ENCODE peak calls at places on chromosomes 12 and 14, in eight cellular contexts. C is WTC11, O is heart left ventricle, U is HFF-Myc, K is A549, S is H9, I is IMR-90, L is AG09319. E is an unnamed sample.

GRCh38 chr12:111409403-111410228 is 3.9 kb downstream of the SH2B3 start:
- DNase-seq in K (no peak), L (no peak), C (no peak), U (no peak), O (peak; percentile 90), S (peak; percentile 63), I (peak; percentile 67), E (peak; percentile 53)

GRCh38 chr14:54637829-54638446 is 71.0 kb downstream of the SAMD4A start:
- DNase-seq in U (no peak), I (peak; percentile 92), L (no peak), K (peak; percentile 24), O (no peak), S (no peak), C (no peak), E (peak; percentile 58)

GRCh38 chr12:101877816-101878811 is 734 bp downstream of the DRAM1 start:
- DNase-seq in I (no peak), U (no peak), C (no peak), O (peak; percentile 32), S (peak; percentile 61), L (no peak), K (peak; percentile 45), E (peak; percentile 42)

GRCh38 chr12:65524666-65525065 is 246.2 kb downstream of the MSRB3 start:
- DNase-seq in C (no peak), S (no peak), U (peak; percentile 88), K (no peak), L (peak; percentile 69), I (peak; percentile 89), O (no peak), E (peak; percentile 48)

GRCh38 chr12:51589557-51590176 is 1.4 kb upstream of the SCN8A start:
- DNase-seq in L (no peak), S (no peak), C (no peak), O (no peak), K (no peak), U (no peak), I (no peak), E (no peak)

GRCh38 chr12:24848941-24849477 is 99.9 kb downstream of the BCAT1 start:
- DNase-seq in L (no peak), C (no peak), U (no peak), I (no peak), O (no peak), K (no peak), S (no peak), E (no peak)

GRCh38 chr12:3315201-3315661 is 175.8 kb upstream of the PRMT8 start:
- DNase-seq in L (peak; percentile 40), O (peak; percentile 73), C (no peak), S (no peak), U (no peak), K (no peak), I (peak; percentile 81), E (peak; percentile 53)

GRCh38 chr12:120228041-120228290 is 27.1 kb upstream of the RPLP0 start:
- DNase-seq in C (no peak), S (no peak), I (no peak), O (no peak), L (no peak), U (no peak), K (no peak), E (no peak)

GRCh38 chr12:118334939-118335567 is 37.7 kb downstream of the TAOK3 start:
- DNase-seq in S (no peak), K (no peak), U (no peak), I (no peak), O (no peak), C (no peak), L (no peak), E (peak; percentile 23)

GRCh38 chr14:89678715-89679220 is 261.7 kb upstream of the FOXN3 start:
- DNase-seq in L (no peak), U (no peak), C (no peak), S (no peak), K (no peak), O (no peak), I (no peak), E (no peak)

GRCh38 chr12:110741371-110741770 is 1.3 kb downstream of the PPP1CC start:
- DNase-seq in S (no peak), U (no peak), L (no peak), I (no peak), K (no peak), O (no peak), C (no peak), E (peak; percentile 20)

GRCh38 chr14:86462193-86462592 is 932.2 kb downstream of the FLRT2 start:
- DNase-seq in I (peak; percentile 30), C (peak; percentile 21), U (peak; percentile 9), S (peak; percentile 43), K (peak; percentile 11), O (no peak), L (no peak), E (peak; percentile 52)

GRCh38 chr12:18141583-18141982 is 51.6 kb upstream of the RERGL start:
- DNase-seq in C (no peak), S (no peak), I (no peak), U (no peak), K (no peak), L (no peak), O (no peak), E (peak; percentile 90)

GRCh38 chr12:75389061-75389460 is 1.8 kb upstream of the GLIPR1L2 start:
- DNase-seq in C (no peak), S (no peak), O (no peak), L (no peak), K (peak; percentile 16), I (peak; percentile 40), U (peak; percentile 12), E (peak; percentile 31)

GRCh38 chr14:69685217-69685616 is 73.8 kb downstream of the SUSD6 start:
- DNase-seq in S (no peak), O (no peak), L (no peak), U (no peak), K (no peak), C (no peak), I (peak; percentile 84), E (peak; percentile 93)

GRCh38 chr12:96258451-96258933 is 64.3 kb downstream of the ELK3 start:
- DNase-seq in I (peak; percentile 53), K (no peak), C (no peak), O (peak; percentile 80), S (no peak), U (no peak), L (no peak), E (peak; percentile 51)

GRCh38 chr14:72574687-72575086 is 319.2 kb downstream of the DPF3 start:
- DNase-seq in C (no peak), L (no peak), K (no peak), U (no peak), I (no peak), S (no peak), O (no peak), E (no peak)
- TF ChIP-seq CTCF in C (no peak), L (no peak), K (no peak), U (no peak), I (no peak), S (no peak), O (no peak), E (no peak)

DNA sequence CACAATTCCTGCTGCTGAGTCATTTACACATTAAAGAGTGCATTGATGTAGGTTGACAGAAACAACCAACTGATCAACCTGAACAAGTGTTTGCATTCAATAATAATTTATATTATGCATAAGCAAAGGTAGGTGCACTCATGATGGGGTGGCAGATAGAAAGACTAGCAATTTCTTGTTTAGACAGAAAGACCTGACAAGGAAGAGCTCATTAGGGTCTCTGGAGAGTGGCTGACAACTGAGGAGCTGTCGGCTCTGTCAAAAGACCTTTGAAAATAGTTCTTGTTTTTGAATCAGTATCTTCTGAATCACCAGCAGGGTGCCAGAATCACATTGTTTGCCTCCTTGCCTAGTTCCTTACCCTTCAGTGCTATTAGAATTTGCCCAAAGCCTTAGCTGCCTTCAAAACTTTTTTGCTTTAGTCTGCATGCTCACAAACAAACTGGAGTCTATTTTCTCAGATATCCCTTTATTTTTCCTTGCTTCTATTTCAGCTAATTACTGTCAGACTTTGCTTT is 234.7 kb downstream of the BTG1 start:
- DNase-seq in I (no peak), K (no peak), U (no peak), C (no peak), L (no peak), S (no peak), O (no peak), E (no peak)
- TF ChIP-seq CTCF in I (no peak), K (no peak), U (no peak), C (no peak), L (no peak), S (no peak), O (no peak), E (no peak)

GRCh38 chr14:32349322-32349721 is 20.2 kb downstream of the AKAP6 start:
- DNase-seq in O (no peak), U (no peak), K (no peak), L (no peak), I (no peak), S (no peak), C (no peak), E (no peak)

GRCh38 chr14:32342151-32342853 is 13.2 kb downstream of the AKAP6 start:
- DNase-seq in U (no peak), L (no peak), S (no peak), C (no peak), O (no peak), K (peak; percentile 13), I (no peak), E (peak; percentile 50)

GRCh38 chr14:32342854-32343200 is 13.7 kb downstream of the AKAP6 start:
- DNase-seq in K (no peak), C (no peak), O (no peak), U (no peak), L (no peak), I (no peak), S (no peak), E (no peak)

GRCh38 chr14:32343926-32344430 is 14.9 kb downstream of the AKAP6 start:
- DNase-seq in C (no peak), I (no peak), L (no peak), O (no peak), K (no peak), U (no peak), S (no peak), E (peak; percentile 20)

GRCh38 chr14:32345311-32345771 is 16.2 kb downstream of the AKAP6 start:
- DNase-seq in O (no peak), K (peak; percentile 14), I (peak; percentile 25), U (no peak), C (no peak), S (no peak), L (no peak), E (no peak)
- TF ChIP-seq CTCF in O (no peak), K (no peak), I (no peak), U (no peak), C (no peak), S (no peak), L (no peak), E (no peak)

GRCh38 chr12:11517080-11517479 is 121.7 kb upstream of the PRB2 start:
- DNase-seq in I (no peak), L (no peak), U (no peak), S (no peak), O (no peak), C (no peak), K (no peak), E (no peak)

GRCh38 chr12:11508699-11509098 is 113.3 kb upstream of the PRB2 start:
- DNase-seq in U (no peak), O (no peak), L (no peak), I (peak; percentile 45), S (peak; percentile 54), K (no peak), C (no peak), E (no peak)

GRCh38 chr12:11510671-11511070 is 115.3 kb upstream of the PRB2 start:
- DNase-seq in K (no peak), S (no peak), L (no peak), U (no peak), O (no peak), I (no peak), C (no peak), E (no peak)

DNA sequence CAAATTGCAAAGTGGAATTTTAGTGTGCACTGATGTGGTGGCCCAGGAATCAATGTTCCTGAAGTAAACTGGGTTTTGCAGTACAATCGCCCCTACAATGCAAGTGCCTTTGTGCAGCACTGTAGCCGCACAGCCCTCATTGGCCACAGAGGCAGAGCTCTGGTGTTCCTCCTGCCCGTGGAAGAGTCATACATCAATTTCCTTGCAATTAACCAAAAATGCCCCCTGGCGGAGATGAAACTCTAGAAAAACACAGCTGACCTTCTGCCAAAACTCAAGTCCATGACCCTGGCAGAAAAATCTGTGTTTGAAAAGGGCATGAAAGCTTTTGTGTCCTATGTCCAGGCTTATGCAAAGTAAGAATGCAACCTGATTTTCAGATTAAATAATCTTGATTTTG is 117.9 kb upstream of the PRB2 start:
- DNase-seq in C (no peak), I (no peak), K (peak; percentile 35), U (no peak), L (no peak), O (no peak), S (peak; percentile 45), E (peak; percentile 38)
- TF ChIP-seq CTCF in C (no peak), I (no peak), K (no peak), U (no peak), L (no peak), O (no peak), S (peak; percentile 47), E (peak; percentile 16)